ENCODE peak calls at places on chromosome 11, in eight cellular contexts. P is mucosa of descending colon; X is CD8-positive, alpha-beta T cell; S is stomach; R is nephron progenitor cell; H is choroid plexus epithelial cell; D is heart left ventricle; L is AG04450. Z is an unnamed sample.

GRCh38 chr11:1573077-1573846 is 1.2 kb upstream of the DUSP8 start:
- DNase-seq in P (peak), X (no peak), S (peak), R (no peak), H (no peak), D (no peak), L (no peak), Z (no peak)

GRCh38 chr11:103586756-103587155 is 449.7 kb upstream of the DDI1 start:
- DNase-seq in P (no peak), X (no peak), S (no peak), R (no peak), H (peak), D (no peak), L (peak), Z (no peak)

GRCh38 chr11:12131943-12132789 is 21.8 kb downstream of the MICAL2 start:
- DNase-seq in P (no peak), X (no peak), S (no peak), R (no peak), H (no peak), D (no peak), L (no peak), Z (no peak)

GRCh38 chr11:72333657-72334056 is 89.7 kb upstream of the PHOX2A start:
- DNase-seq in P (peak), X (peak), S (no peak), R (peak), H (peak), D (no peak), L (no peak), Z (no peak)

GRCh38 chr11:455566-456147 is 5.6 kb downstream of the PTDSS2 start:
- DNase-seq in P (no peak), X (no peak), S (no peak), R (no peak), H (no peak), D (peak), L (no peak), Z (no peak)

GRCh38 chr11:66068923-66069714 is 953 bp upstream of the PACS1 start:
- DNase-seq in P (peak), X (no peak), S (peak), R (no peak), H (peak), D (no peak), L (no peak), Z (no peak)

GRCh38 chr11:57054782-57055181 is 66.1 kb downstream of the OR5AK2 start:
- DNase-seq in P (no peak), X (no peak), S (no peak), R (no peak), H (no peak), D (no peak), L (no peak), Z (no peak)

GRCh38 chr11:93198221-93198650 is 445 bp upstream of the SLC36A4 start:
- DNase-seq in P (no peak), X (no peak), S (no peak), R (no peak), H (peak), D (no peak), L (no peak), Z (no peak)

GRCh38 chr11:12196335-12196734 is 85.9 kb downstream of the MICAL2 start:
- DNase-seq in P (no peak), X (no peak), S (no peak), R (no peak), H (no peak), D (no peak), L (no peak), Z (no peak)

GRCh38 chr11:118084247-118084646 is 2.5 kb downstream of the SMIM35 start:
- DNase-seq in P (no peak), X (no peak), S (no peak), R (no peak), H (peak), D (no peak), L (no peak), Z (no peak)

GRCh38 chr11:8283510-8284272 is 20.0 kb upstream of the LMO1 start:
- DNase-seq in P (no peak), X (no peak), S (no peak), R (peak), H (no peak), D (no peak), L (no peak), Z (peak)

GRCh38 chr11:6468712-6469495 is 4.8 kb downstream of the TRIM3 start:
- DNase-seq in P (peak), X (no peak), S (peak), R (peak), H (peak), D (peak), L (peak), Z (peak)

GRCh38 chr11:23897453-23898289 is 599.2 kb upstream of the LUZP2 start:
- DNase-seq in P (no peak), X (no peak), S (no peak), R (no peak), H (peak), D (no peak), L (peak), Z (no peak)

GRCh38 chr11:92057849-92058442 is 166.7 kb upstream of the FAT3 start:
- DNase-seq in P (no peak), X (no peak), S (no peak), R (no peak), H (no peak), D (no peak), L (no peak), Z (no peak)

GRCh38 chr11:25119416-25119815 is 622.6 kb downstream of the LUZP2 start:
- DNase-seq in P (no peak), X (no peak), S (no peak), R (no peak), H (no peak), D (no peak), L (no peak), Z (no peak)

GRCh38 chr11:31645747-31646146 is 136.2 kb downstream of the ELP4 start:
- DNase-seq in P (no peak), X (no peak), S (no peak), R (no peak), H (peak), D (no peak), L (peak), Z (no peak)

GRCh38 chr11:1779034-1779805 is 15.5 kb upstream of the CTSD start:
- DNase-seq in P (no peak), X (no peak), S (no peak), R (no peak), H (no peak), D (no peak), L (no peak), Z (no peak)

GRCh38 chr11:12029738-12030363 is 21.4 kb upstream of the DKK3 start:
- DNase-seq in P (no peak), X (no peak), S (no peak), R (no peak), H (no peak), D (no peak), L (no peak), Z (no peak)

GRCh38 chr11:9596926-9597325 is 23.5 kb downstream of the WEE1 start:
- DNase-seq in P (no peak), X (no peak), S (no peak), R (no peak), H (no peak), D (no peak), L (no peak), Z (no peak)

GRCh38 chr11:109629734-109630133 is 207.7 kb downstream of the C11orf87 start:
- DNase-seq in P (no peak), X (no peak), S (no peak), R (no peak), H (no peak), D (no peak), L (no peak), Z (no peak)

GRCh38 chr11:1924646-1925372 is 5.3 kb downstream of the TNNT3 start:
- DNase-seq in P (no peak), X (no peak), S (no peak), R (no peak), H (no peak), D (peak), L (no peak), Z (no peak)

GRCh38 chr11:100574894-100575769 is 112.0 kb upstream of the ARHGAP42 start:
- DNase-seq in P (no peak), X (no peak), S (no peak), R (no peak), H (peak), D (no peak), L (no peak), Z (no peak)

DNA sequence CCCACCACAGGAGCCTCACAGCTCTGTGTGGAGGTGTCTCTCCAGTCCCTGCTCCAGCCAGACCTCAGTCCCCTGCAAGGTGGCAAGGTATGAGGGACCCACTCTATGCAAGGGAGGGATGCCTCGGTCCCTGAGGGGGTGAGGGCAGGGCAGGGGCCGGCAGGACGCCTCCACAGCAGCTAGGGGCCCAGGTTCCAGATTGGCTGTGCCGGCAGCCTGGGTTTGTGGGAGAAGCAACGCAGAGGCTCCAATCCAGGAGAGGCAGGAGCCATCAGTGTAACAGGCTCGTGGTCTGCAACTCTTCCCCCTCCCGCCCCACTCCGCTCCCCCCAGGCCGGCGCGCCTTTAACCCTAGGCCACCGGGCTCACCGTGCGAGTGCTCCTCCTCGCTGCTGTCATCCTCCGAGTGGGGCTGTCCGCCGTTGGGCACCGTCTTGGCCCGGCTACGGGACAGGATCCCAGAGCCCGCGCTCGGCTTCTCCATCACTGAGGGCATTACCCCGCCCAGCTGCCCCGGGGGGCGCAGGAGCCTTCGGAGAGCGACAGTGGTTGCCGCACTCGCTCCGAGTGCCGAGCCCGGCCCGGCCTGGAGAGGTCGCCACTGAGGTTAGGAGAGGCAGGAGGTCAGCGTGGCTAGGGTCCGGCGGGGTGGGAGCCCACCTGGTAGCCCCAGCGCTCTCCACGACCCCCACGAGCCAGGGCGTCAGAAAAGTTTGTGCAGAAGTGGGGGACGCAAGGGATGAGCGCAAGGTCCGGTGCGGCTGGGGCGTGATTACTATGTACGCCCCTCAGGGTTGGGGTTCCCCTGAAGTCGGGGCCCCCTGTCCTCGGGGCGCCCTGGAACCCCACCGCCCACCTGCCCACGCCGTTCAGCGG is 765 bp downstream of the RCOR2 start:
- DNase-seq in P (peak), X (no peak), S (peak), R (peak), H (peak), D (peak), L (no peak), Z (no peak)
- TF ChIP-seq CTCF in P (peak), X (peak), S (peak), R (peak), H (peak), D (peak), L (peak), Z (peak)

DNA sequence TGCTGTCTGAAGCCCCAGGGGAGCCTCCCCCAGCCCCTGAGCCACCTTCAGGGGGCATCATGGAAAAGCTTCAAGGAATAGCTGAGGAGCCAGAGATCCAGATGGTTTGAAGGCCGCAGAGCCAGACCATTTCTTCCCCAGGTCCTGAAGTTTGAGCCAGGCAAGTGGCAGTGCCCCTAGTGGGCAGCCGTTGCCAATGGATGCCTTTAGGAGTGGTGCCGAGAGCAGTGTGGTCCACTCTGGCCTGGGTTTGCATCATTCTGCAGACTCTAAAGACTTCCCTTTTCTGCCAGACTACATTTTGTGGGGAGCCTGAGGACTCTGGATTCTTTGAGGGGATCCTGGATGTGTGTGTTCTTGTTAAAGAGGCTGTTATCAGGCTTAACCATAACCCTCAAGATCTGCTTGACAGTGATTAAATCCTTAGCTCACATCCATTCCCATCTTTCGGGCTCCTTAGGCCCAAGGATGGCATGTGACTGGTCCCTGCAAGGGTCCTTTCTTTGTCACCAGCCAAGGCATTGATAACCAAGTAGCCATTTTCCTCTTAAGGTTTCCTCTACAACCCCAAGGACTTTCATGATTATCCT is 13.1 kb downstream of the HINFP start:
- DNase-seq in P (no peak), X (no peak), S (no peak), R (no peak), H (peak), D (no peak), L (no peak), Z (no peak)
- TF ChIP-seq CTCF in P (peak), X (peak), S (peak), R (peak), H (peak), D (no peak), L (peak), Z (peak)

GRCh38 chr11:64656797-64657196 is 65.8 kb downstream of the SLC22A12 start:
- DNase-seq in P (no peak), X (no peak), S (no peak), R (peak), H (peak), D (no peak), L (no peak), Z (no peak)
- TF ChIP-seq CTCF in P (no peak), X (no peak), S (no peak), R (peak), H (peak), D (no peak), L (no peak), Z (no peak)

DNA sequence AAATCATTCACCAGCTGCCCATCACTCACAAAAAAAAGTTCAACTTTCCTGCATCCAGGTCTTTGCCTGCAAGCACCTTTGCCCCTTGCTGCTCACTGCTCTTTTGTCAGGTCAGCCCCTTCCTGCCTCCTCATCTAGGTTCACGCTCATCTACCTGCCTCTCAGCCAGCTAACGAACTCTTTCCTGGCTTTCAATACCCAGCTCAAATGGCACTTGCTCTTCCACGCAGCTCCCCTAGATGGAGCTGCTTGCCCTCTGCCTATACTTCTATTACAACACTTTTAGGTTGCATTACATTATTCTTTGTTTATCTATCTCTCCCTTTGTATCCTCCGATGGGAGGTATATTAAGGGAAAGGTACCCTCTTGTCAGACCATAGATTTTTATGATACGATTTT is 78.9 kb upstream of the TBCEL start:
- DNase-seq in P (no peak), X (no peak), S (no peak), R (no peak), H (no peak), D (no peak), L (no peak), Z (no peak)
- TF ChIP-seq CTCF in P (no peak), X (no peak), S (no peak), R (no peak), H (peak), D (no peak), L (no peak), Z (no peak)

GRCh38 chr11:58061813-58062212 is 31.1 kb downstream of the OR6Q1 start:
- DNase-seq in P (no peak), X (no peak), S (no peak), R (no peak), H (no peak), D (no peak), L (peak), Z (no peak)

GRCh38 chr11:58060535-58060934 is 29.8 kb downstream of the OR6Q1 start:
- DNase-seq in P (no peak), X (no peak), S (no peak), R (no peak), H (no peak), D (no peak), L (no peak), Z (no peak)

GRCh38 chr11:58058276-58059010 is 27.7 kb downstream of the OR6Q1 start:
- DNase-seq in P (peak), X (no peak), S (peak), R (no peak), H (no peak), D (no peak), L (no peak), Z (no peak)

GRCh38 chr11:58059011-58059358 is 28.2 kb downstream of the OR6Q1 start:
- DNase-seq in P (no peak), X (no peak), S (no peak), R (no peak), H (peak), D (no peak), L (peak), Z (no peak)

DNA sequence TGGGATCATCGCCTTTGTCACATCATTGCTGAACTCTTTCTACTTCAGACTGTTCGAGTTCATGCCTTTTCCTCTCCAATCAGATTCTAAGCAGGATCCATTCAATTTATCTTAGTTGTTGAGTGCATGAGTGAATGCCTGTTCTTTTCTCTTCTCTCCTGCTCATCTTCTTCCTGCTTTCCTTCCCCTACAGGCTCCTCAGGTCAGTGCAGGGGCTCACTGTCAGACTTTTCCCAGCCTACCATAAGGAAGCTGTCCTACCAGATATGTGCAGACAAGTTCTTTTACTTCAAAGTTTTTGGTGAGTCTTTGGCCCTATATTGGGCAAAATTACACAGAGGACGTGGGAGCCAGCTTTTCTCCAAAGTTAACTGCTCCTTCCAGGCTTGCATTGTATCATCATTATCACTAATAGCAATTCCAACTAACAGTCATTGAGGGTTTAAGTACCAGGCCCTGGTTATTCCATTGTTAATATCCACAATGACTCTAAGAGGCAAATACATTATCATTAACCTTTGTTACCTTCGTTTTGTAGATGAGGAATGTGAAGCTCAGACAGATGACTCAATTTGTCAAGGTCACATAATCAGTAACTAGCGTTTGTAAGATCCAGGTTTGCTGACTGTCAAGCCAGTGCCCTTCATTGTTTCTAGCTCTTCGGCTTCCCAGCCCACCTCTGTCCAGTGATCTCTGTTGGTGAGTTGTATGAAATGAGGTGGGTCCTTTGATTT is 30.4 kb downstream of the OR6Q1 start:
- DNase-seq in P (no peak), X (no peak), S (no peak), R (no peak), H (no peak), D (no peak), L (no peak), Z (no peak)
- TF ChIP-seq CTCF in P (no peak), X (no peak), S (no peak), R (no peak), H (no peak), D (no peak), L (peak), Z (no peak)

DNA sequence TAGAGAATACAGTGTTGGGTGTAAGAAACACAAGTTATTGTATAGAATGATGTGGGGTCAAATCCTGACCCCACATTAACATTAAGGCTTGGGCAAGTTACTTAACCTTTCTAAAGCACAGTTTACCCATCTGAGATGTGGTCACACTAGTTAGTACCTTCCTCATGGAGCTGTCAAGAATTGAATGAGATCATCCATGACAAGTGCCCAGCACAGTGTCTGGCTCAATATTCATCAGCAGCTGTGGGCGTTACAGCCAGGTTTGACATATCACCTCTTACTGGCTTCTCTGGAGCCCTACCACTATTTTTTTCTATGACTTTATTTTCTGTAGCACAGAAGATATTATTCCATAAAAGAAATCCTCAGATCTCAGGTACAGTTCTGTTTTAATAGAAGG is 57.2 kb downstream of the SC5D start:
- DNase-seq in P (no peak), X (no peak), S (no peak), R (no peak), H (no peak), D (no peak), L (no peak), Z (no peak)
- TF ChIP-seq CTCF in P (no peak), X (no peak), S (no peak), R (no peak), H (no peak), D (no peak), L (no peak), Z (no peak)

DNA sequence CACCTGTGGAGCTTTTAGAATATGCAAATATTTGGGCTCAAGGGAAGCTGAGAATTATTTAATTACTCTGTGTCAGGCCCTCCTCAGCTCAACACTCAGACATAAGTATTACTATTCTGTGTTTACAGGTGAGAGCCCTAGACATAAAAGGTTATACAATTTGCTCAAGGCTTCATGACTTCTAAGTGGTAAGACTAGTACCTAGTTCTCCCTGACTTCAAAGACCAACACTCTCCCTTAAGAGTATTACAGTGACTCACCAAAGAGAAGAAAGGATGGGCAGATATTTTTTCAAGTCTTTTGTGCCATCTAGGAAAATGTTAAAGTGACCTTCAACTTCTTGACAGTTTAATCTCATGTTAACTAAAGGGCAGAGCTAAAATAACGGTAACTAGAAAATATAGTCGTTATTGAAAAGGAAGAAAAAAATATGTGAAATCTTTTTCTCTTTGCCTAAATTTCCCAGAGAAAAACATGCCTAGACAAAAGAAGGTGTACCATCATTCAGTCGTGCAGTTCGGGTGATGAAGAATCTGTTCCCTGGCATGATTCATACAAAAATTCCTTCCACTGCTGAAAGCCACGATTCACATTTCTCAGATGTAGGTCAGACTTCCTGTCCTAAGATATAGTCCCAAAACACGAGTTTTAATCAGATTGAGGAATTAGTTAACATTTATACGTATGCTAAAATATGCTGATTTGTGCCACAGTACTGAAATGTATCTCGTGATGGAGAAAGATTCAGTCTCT is 849.1 kb upstream of the API5 start:
- DNase-seq in P (no peak), X (no peak), S (no peak), R (no peak), H (peak), D (no peak), L (no peak), Z (no peak)
- TF ChIP-seq CTCF in P (no peak), X (no peak), S (no peak), R (no peak), H (no peak), D (no peak), L (no peak), Z (no peak)

GRCh38 chr11:10658621-10659338 is 34.8 kb downstream of the IRAG1 start:
- DNase-seq in P (no peak), X (no peak), S (no peak), R (no peak), H (peak), D (no peak), L (no peak), Z (no peak)
- TF ChIP-seq CTCF in P (no peak), X (no peak), S (no peak), R (no peak), H (no peak), D (no peak), L (no peak), Z (no peak)

Z was measured in coronary artery.